ENCODE peak calls at places on chromosomes 13 and 19, in nine cellular contexts. Y, U, T, V, L, M, X, O and Q are unnamed samples. For H3K36me3, the result is how much of the 10 kb centered on the place peaks cover.

GRCh38 chr19:3683866-3684816 is 16.1 kb downstream of the PIP5K1C start:
- DNase-seq in L (no peak), O (no peak), U (no peak), M (no peak), T (no peak), X (no peak), V (no peak), Y (no peak), Q (peak)

GRCh38 chr13:61728468-61728867 is 312.8 kb upstream of the PCDH20 start:
- DNase-seq in L (no peak), V (peak), O (no peak), U (no peak), Y (no peak), X (no peak), T (no peak), M (no peak), Q (peak)

GRCh38 chr13:37701972-37702371 is 103.4 kb upstream of the POSTN start:
- DNase-seq in L (no peak), X (no peak), T (no peak), M (peak), O (peak), Y (no peak), U (no peak), V (no peak), Q (no peak)

GRCh38 chr19:40305403-40305802 is 20.3 kb upstream of the AKT2 start:
- DNase-seq in T (peak), M (peak), V (peak), X (peak), U (no peak), Y (peak), L (peak), O (peak), Q (peak)

GRCh38 chr13:113943821-113944565 is 29.9 kb downstream of the C13orf46 start:
- DNase-seq in X (no peak), O (no peak), T (no peak), M (no peak), Y (no peak), L (no peak), V (no peak), U (no peak), Q (no peak)

GRCh38 chr19:28351761-28352160 is 861.2 kb downstream of the UQCRFS1 start:
- DNase-seq in X (no peak), O (no peak), V (no peak), L (no peak), M (peak), U (no peak), Y (no peak), T (no peak), Q (no peak)

GRCh38 chr19:10800488-10800887 is 35.5 kb downstream of the TMED1 start:
- DNase-seq in T (no peak), L (no peak), X (no peak), Y (no peak), O (no peak), U (no peak), V (no peak), M (no peak), Q (no peak)

GRCh38 chr19:46493236-46494114 is 2.2 kb downstream of the PNMA8B start:
- DNase-seq in U (no peak), V (no peak), M (no peak), T (peak), X (no peak), L (no peak), O (no peak), Y (no peak), Q (no peak)

GRCh38 chr19:54478677-54479266 is 5.7 kb upstream of the CDC42EP5 start:
- DNase-seq in U (no peak), T (peak), V (no peak), O (no peak), X (no peak), Y (no peak), M (no peak), L (no peak), Q (no peak)

GRCh38 chr19:34256835-34257558 is 2.6 kb downstream of the GARRE1 start:
- DNase-seq in U (no peak), T (no peak), M (peak), V (no peak), L (no peak), X (no peak), Y (no peak), O (no peak), Q (no peak)

GRCh38 chr19:6412111-6412999 is 12.3 kb downstream of the KHSRP start:
- DNase-seq in Y (no peak), V (peak), L (peak), U (no peak), T (peak), O (no peak), X (no peak), M (no peak), Q (no peak)

GRCh38 chr13:83940742-83941141 is 58.5 kb upstream of the SLITRK1 start:
- DNase-seq in O (no peak), M (no peak), Y (no peak), L (no peak), T (no peak), U (no peak), V (no peak), X (no peak), Q (no peak)

GRCh38 chr19:16342002-16342715 is 17.5 kb downstream of the KLF2 start:
- DNase-seq in O (no peak), Y (no peak), M (no peak), X (no peak), U (no peak), T (peak), L (no peak), V (peak), Q (no peak)

GRCh38 chr19:41930322-41930722 is 2.1 kb upstream of the ERFL start:
- DNase-seq in M (no peak), Y (no peak), V (no peak), T (no peak), X (no peak), U (no peak), L (no peak), O (no peak), Q (no peak)

GRCh38 chr13:99624936-99625540 is 123.8 kb downstream of the TM9SF2 start:
- DNase-seq in L (peak), X (no peak), O (no peak), U (no peak), M (no peak), V (no peak), T (no peak), Y (no peak), Q (no peak)

GRCh38 chr13:45178349-45179142 is 22.3 kb downstream of the KCTD4 start:
- DNase-seq in Y (no peak), U (no peak), L (no peak), V (no peak), M (no peak), O (no peak), T (no peak), X (no peak), Q (no peak)

GRCh38 chr19:49851456-49852259 is 699 bp downstream of the PTOV1 start:
- DNase-seq in O (no peak), T (peak), U (no peak), M (no peak), X (peak), L (peak), V (peak), Y (no peak), Q (no peak)

GRCh38 chr19:54035215-54036178 is 28.2 kb downstream of the VSTM1 start:
- DNase-seq in X (no peak), O (no peak), T (no peak), Y (no peak), U (no peak), V (no peak), L (no peak), M (peak), Q (no peak)

GRCh38 chr19:7159105-7159933 is 89.8 kb downstream of the ZNF557 start:
- DNase-seq in O (peak), Y (no peak), X (peak), L (no peak), U (no peak), V (peak), T (no peak), M (no peak), Q (no peak)

GRCh38 chr19:35828694-35829301 is 16.2 kb upstream of the PRODH2 start:
- DNase-seq in X (peak), V (peak), M (no peak), Y (no peak), O (no peak), U (no peak), T (peak), L (no peak), Q (peak)

GRCh38 chr19:41114132-41114531 is at the start of gene CYP2F1:
- DNase-seq in X (no peak), Y (no peak), T (no peak), L (no peak), M (no peak), U (no peak), O (no peak), V (no peak), Q (no peak)

GRCh38 chr13:40651866-40652587 is 14.4 kb downstream of the FOXO1 start:
- DNase-seq in M (no peak), U (no peak), X (no peak), O (no peak), Y (no peak), V (no peak), L (no peak), T (peak), Q (no peak)

GRCh38 chr19:45404557-45405434 is at the start of gene PPP1R13L:
- DNase-seq in L (peak), U (no peak), T (peak), X (peak), Y (peak), O (peak), M (no peak), V (peak), Q (no peak)

GRCh38 chr13:32917504-32917903 is 98.7 kb upstream of the KL start:
- DNase-seq in Y (no peak), U (no peak), X (no peak), O (no peak), V (no peak), T (no peak), M (no peak), L (no peak), Q (no peak)

GRCh38 chr13:33910267-33910666 is 92.3 kb downstream of the RFC3 start:
- DNase-seq in Y (no peak), U (no peak), X (no peak), L (no peak), M (no peak), V (no peak), T (no peak), O (no peak), Q (no peak)

GRCh38 chr13:48579167-48579918 is 46.5 kb upstream of the RCBTB2 start:
- DNase-seq in X (no peak), Y (no peak), T (peak), M (no peak), V (peak), L (no peak), U (no peak), O (no peak), Q (no peak)

GRCh38 chr13:110520431-110521295 is 40.9 kb downstream of the RAB20 start:
- DNase-seq in O (peak), M (no peak), X (peak), Y (peak), V (peak), U (peak), L (no peak), T (no peak), Q (no peak)

DNA sequence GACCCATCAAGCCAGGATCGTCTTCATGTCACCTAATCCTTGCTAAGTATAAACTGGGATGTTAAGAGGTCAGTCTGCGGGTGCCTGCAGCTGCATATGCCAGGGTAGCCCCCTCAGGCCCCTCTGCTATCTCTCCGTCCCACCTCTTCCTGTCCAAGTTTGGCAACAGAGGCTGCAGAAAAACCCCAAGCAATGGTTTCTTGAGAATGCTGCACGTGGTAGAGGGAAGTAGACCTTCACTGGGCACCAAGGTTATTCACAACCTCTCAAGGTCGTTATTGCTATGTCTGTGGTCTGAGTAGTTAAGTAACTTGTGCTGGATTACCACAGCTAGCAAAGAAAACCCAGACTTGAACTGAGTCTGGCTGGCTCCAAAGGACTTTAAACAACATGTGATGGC is 77.9 kb upstream of the XPO4 start:
- DNase-seq in X (no peak), V (no peak), Y (no peak), U (no peak), M (no peak), T (no peak), L (no peak), O (no peak), Q (no peak)
- H3K36me3 ChIP-seq in X (half or more), V (under half), Y (under half), U (under half), M (under half), T (under half), L (under half), O (half or more), Q (under half)

GRCh38 chr19:1418951-1419735 is 11.8 kb downstream of the DAZAP1 start:
- DNase-seq in V (no peak), T (no peak), U (no peak), X (no peak), Y (no peak), M (no peak), L (no peak), O (no peak), Q (no peak)

GRCh38 chr19:1416014-1416841 is 8.8 kb downstream of the DAZAP1 start:
- DNase-seq in X (no peak), V (no peak), U (no peak), O (no peak), L (no peak), M (no peak), T (no peak), Y (no peak), Q (no peak)

GRCh38 chr19:1417681-1418493 is 10.5 kb downstream of the DAZAP1 start:
- DNase-seq in T (no peak), Y (no peak), O (no peak), V (no peak), M (no peak), U (no peak), X (no peak), L (no peak), Q (no peak)

GRCh38 chr19:1418494-1418775 is 11.0 kb downstream of the DAZAP1 start:
- DNase-seq in L (no peak), V (no peak), X (no peak), O (no peak), M (no peak), Y (no peak), T (no peak), U (no peak), Q (no peak)

GRCh38 chr19:1417145-1417544 is 9.8 kb downstream of the DAZAP1 start:
- DNase-seq in U (no peak), T (no peak), M (no peak), Y (no peak), L (no peak), O (no peak), V (no peak), X (no peak), Q (no peak)
- H3K36me3 ChIP-seq in U (under half), T (half or more), M (under half), Y (under half), L (half or more), O (under half), V (under half), X (half or more), Q (half or more)

GRCh38 chr19:43541920-43542650 is 9.1 kb downstream of the ZNF575 start:
- DNase-seq in T (no peak), U (no peak), V (no peak), L (no peak), M (no peak), X (no peak), Y (no peak), O (no peak), Q (no peak)
- H3K36me3 ChIP-seq in T (half or more), U (under half), V (under half), L (half or more), M (under half), X (half or more), Y (under half), O (half or more), Q (under half)

GRCh38 chr19:9752701-9753443 is 15.7 kb downstream of the ZNF846 start:
- DNase-seq in X (no peak), M (no peak), U (no peak), Y (no peak), T (no peak), L (no peak), V (no peak), O (no peak), Q (no peak)

GRCh38 chr19:9757544-9758501 is 10.7 kb downstream of the ZNF846 start:
- DNase-seq in X (no peak), T (no peak), U (no peak), M (no peak), L (no peak), V (no peak), O (no peak), Y (no peak), Q (no peak)
- H3K36me3 ChIP-seq in X (half or more), T (under half), U (under half), M (under half), L (under half), V (under half), O (half or more), Y (under half), Q (under half)

GRCh38 chr19:48476176-48476575 is 7.0 kb downstream of the CYTH2 start:
- DNase-seq in T (no peak), X (no peak), L (no peak), Y (no peak), V (no peak), O (no peak), U (no peak), M (no peak), Q (no peak)
- H3K36me3 ChIP-seq in T (half or more), X (half or more), L (half or more), Y (under half), V (under half), O (half or more), U (under half), M (half or more), Q (half or more)

DNA sequence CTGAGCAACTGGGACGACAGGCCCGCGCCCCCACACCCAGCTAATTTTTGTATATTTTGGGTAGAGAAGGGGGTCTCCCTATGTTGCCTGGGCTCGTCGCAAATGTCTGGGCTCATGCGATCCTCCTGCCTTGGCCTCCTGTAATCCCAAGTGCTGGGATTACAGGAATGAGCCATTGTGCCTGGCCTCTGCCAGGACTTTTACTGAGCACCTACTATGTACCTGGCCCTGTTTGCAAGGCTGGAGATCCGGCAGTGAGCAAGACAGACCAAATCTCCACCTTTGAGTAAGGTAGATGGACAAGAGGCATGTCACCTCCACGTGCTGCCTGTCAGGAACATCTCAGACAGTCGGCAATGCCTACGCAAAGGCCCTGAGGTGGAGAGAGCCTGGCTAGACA is 6.9 kb downstream of the FKBP8 start:
- DNase-seq in X (no peak), O (no peak), Y (no peak), V (no peak), L (no peak), T (no peak), M (no peak), U (no peak), Q (no peak)
- H3K36me3 ChIP-seq in X (half or more), O (half or more), Y (under half), V (under half), L (half or more), T (half or more), M (under half), U (under half), Q (half or more)